ENCODE peak calls at places on chromosomes 6 and 20, in eight cellular contexts. T, P, F, U, H, V, W and N are unnamed samples.
A peak's percentile ranks its signal among the peaks of the same experiment; 100 is the strongest.

GRCh38 chr20:57231951-57232428 is 34.5 kb downstream of the BMP7 start:
- DNase-seq in V (no peak), P (no peak), F (no peak), T (no peak), H (no peak), W (no peak), U (no peak), N (no peak)

GRCh38 chr20:39190666-39191570 is 228.8 kb downstream of the DHX35 start:
- DNase-seq in H (no peak), U (no peak), F (no peak), P (no peak), T (peak; percentile 73), W (no peak), V (no peak), N (no peak)

GRCh38 chr6:25153079-25153478 is 126.1 kb upstream of the CARMIL1 start:
- DNase-seq in V (no peak), U (no peak), T (no peak), H (no peak), W (no peak), F (no peak), P (no peak), N (no peak)

GRCh38 chr6:5765141-5765760 is 241.5 kb downstream of the NRN1 start:
- DNase-seq in P (no peak), U (no peak), T (no peak), V (no peak), F (no peak), W (no peak), H (no peak), N (no peak)

GRCh38 chr6:19836799-19837510 is at the start of gene ID4:
- DNase-seq in W (peak; percentile 93), U (peak; percentile 96), F (peak; percentile 95), T (no peak), V (peak; percentile 96), H (peak; percentile 89), P (peak; percentile 89), N (no peak)

GRCh38 chr6:37426058-37426944 is 6.7 kb upstream of the CMTR1 start:
- DNase-seq in V (no peak), T (no peak), P (no peak), H (no peak), W (no peak), U (no peak), F (no peak), N (no peak)

GRCh38 chr6:128174724-128175123 is 273.9 kb upstream of the THEMIS start:
- DNase-seq in W (no peak), V (no peak), T (no peak), U (no peak), H (no peak), P (no peak), F (no peak), N (no peak)

GRCh38 chr6:431986-432385 is 40.4 kb downstream of the IRF4 start:
- DNase-seq in F (no peak), T (no peak), V (no peak), H (no peak), W (no peak), P (no peak), U (peak; percentile 15), N (no peak)

GRCh38 chr6:3841711-3842565 is 7.2 kb upstream of the FAM50B start:
- DNase-seq in H (no peak), U (peak; percentile 52), W (no peak), P (no peak), T (no peak), V (peak; percentile 33), F (no peak), N (no peak)

GRCh38 chr6:55212147-55212546 is 37.8 kb downstream of the HCRTR2 start:
- DNase-seq in V (peak; percentile 22), W (no peak), T (no peak), U (peak; percentile 13), P (no peak), H (no peak), F (no peak), N (no peak)

GRCh38 chr6:55209059-55209458 is 34.7 kb downstream of the HCRTR2 start:
- DNase-seq in H (no peak), W (no peak), V (no peak), T (no peak), P (no peak), F (no peak), U (no peak), N (no peak)

GRCh38 chr6:55208469-55208868 is 34.2 kb downstream of the HCRTR2 start:
- DNase-seq in H (no peak), U (no peak), W (no peak), V (no peak), P (no peak), T (no peak), F (no peak), N (no peak)

GRCh38 chr6:55210952-55211351 is 36.6 kb downstream of the HCRTR2 start:
- DNase-seq in H (no peak), W (no peak), V (no peak), F (no peak), U (no peak), P (no peak), T (no peak), N (no peak)
- H3K4me3 ChIP-seq in H (no peak overlapping the region), W (no peak overlapping the region), V (no peak overlapping the region), F (no peak overlapping the region), U (no peak overlapping the region), P (no peak overlapping the region), T (no peak overlapping the region), N (no peak overlapping the region)

GRCh38 chr20:9903048-9903651 is 64.3 kb upstream of the PAK5 start:
- DNase-seq in W (no peak), V (peak; percentile 18), H (no peak), T (no peak), F (no peak), P (no peak), U (no peak), N (no peak)
- TF ChIP-seq CTCF in W (no peak), V (peak; percentile 57), H (peak; percentile 11), T (peak; percentile 59), F (no peak), P (no peak), U (peak; percentile 63), N (peak; percentile 46)

GRCh38 chr6:110015206-110015605 is 37.1 kb downstream of the GPR6 start:
- DNase-seq in U (no peak), P (no peak), F (no peak), H (no peak), W (no peak), V (no peak), T (no peak), N (no peak)
- H3K4me3 ChIP-seq in U (no peak overlapping the region), P (no peak overlapping the region), F (no peak overlapping the region), H (no peak overlapping the region), W (no peak overlapping the region), V (no peak overlapping the region), T (no peak overlapping the region), N (no peak overlapping the region)

GRCh38 chr6:149904661-149905370 is 6.9 kb upstream of the RAET1E start:
- DNase-seq in W (no peak), U (no peak), P (no peak), H (no peak), T (no peak), F (no peak), V (no peak), N (no peak)

GRCh38 chr6:149905911-149906371 is 8.0 kb upstream of the RAET1E start:
- DNase-seq in W (no peak), U (no peak), H (no peak), T (no peak), V (no peak), F (no peak), P (no peak), N (no peak)

GRCh38 chr6:149906405-149906804 is 8.5 kb upstream of the RAET1E start:
- DNase-seq in U (no peak), F (no peak), V (no peak), P (no peak), H (no peak), T (no peak), W (no peak), N (no peak)

GRCh38 chr6:149905371-149905910 is 7.5 kb upstream of the RAET1E start:
- DNase-seq in P (no peak), W (no peak), V (no peak), H (no peak), U (no peak), F (no peak), T (no peak), N (no peak)

GRCh38 chr6:149903938-149904611 is 6.2 kb upstream of the RAET1E start:
- DNase-seq in V (no peak), T (no peak), H (no peak), P (no peak), U (no peak), W (no peak), F (no peak), N (no peak)
- TF ChIP-seq CTCF in V (no peak), T (no peak), H (no peak), P (no peak), U (no peak), W (no peak), F (no peak), N (no peak)